ENCODE peak calls at places on chromosomes 6 and 20, in six cellular contexts. I, O, N, G, L and M are unnamed samples.

GRCh38 chr6:152277826-152278247 is 359.3 kb downstream of the SYNE1 start:
- DNase-seq in I (peak; percentile 14), O (no peak), N (peak; percentile 51), G (no peak), L (no peak), M (no peak)

GRCh38 chr6:14144678-14145113 is 27.1 kb downstream of the CD83 start:
- DNase-seq in I (peak; percentile 68), O (no peak), N (peak; percentile 57), G (no peak), L (peak; percentile 68), M (peak; percentile 50)

GRCh38 chr20:46797201-46797600 is 87.8 kb downstream of the SLC2A10 start:
- DNase-seq in I (no peak), O (no peak), N (no peak), G (no peak), L (no peak), M (no peak)

GRCh38 chr20:19628570-19629134 is 129.4 kb upstream of the RIN2 start:
- DNase-seq in I (peak; percentile 68), O (no peak), N (peak; percentile 60), G (peak; percentile 39), L (peak; percentile 72), M (peak; percentile 60)

GRCh38 chr6:137348777-137349176 is 129.6 kb upstream of the IFNGR1 start:
- DNase-seq in I (no peak), O (no peak), N (no peak), G (no peak), L (no peak), M (no peak)

GRCh38 chr6:118660218-118660569 is 8.8 kb upstream of the CEP85L start:
- DNase-seq in I (peak; percentile 55), O (no peak), N (peak; percentile 16), G (no peak), L (no peak), M (peak; percentile 83)

GRCh38 chr6:101845172-101845571 is 451.7 kb downstream of the GRIK2 start:
- DNase-seq in I (no peak), O (no peak), N (no peak), G (no peak), L (no peak), M (no peak)

GRCh38 chr6:53066059-53066406 is 829 bp downstream of the FBXO9 start:
- DNase-seq in I (peak; percentile 40), O (no peak), N (peak; percentile 62), G (no peak), L (peak; percentile 54), M (no peak)

GRCh38 chr6:46062312-46062711 is 46.7 kb upstream of the CLIC5 start:
- DNase-seq in I (no peak), O (no peak), N (peak; percentile 25), G (no peak), L (peak; percentile 62), M (no peak)

GRCh38 chr6:166612471-166612881 is 14.6 kb downstream of the RPS6KA2 start:
- DNase-seq in I (no peak), O (no peak), N (no peak), G (no peak), L (no peak), M (no peak)

GRCh38 chr20:24746351-24746685 is 202.8 kb upstream of the CST7 start:
- DNase-seq in I (no peak), O (no peak), N (peak; percentile 62), G (no peak), L (peak; percentile 61), M (no peak)

GRCh38 chr20:58020656-58021454 is 207.6 kb downstream of the ANKRD60 start:
- DNase-seq in I (no peak), O (no peak), N (no peak), G (no peak), L (no peak), M (no peak)

GRCh38 chr6:4892785-4893485 is 110.9 kb downstream of the RPP40 start:
- DNase-seq in I (no peak), O (no peak), N (no peak), G (no peak), L (no peak), M (no peak)

GRCh38 chr6:1792989-1793388 is 183.3 kb downstream of the FOXC1 start:
- DNase-seq in I (peak; percentile 10), O (no peak), N (no peak), G (no peak), L (no peak), M (no peak)

GRCh38 chr6:41584668-41585205 is 38.6 kb downstream of the FOXP4 start:
- DNase-seq in I (no peak), O (no peak), N (peak; percentile 48), G (no peak), L (no peak), M (no peak)

GRCh38 chr6:112289039-112289566 is 34.7 kb upstream of the LAMA4 start:
- DNase-seq in I (no peak), O (no peak), N (peak; percentile 31), G (no peak), L (peak; percentile 33), M (peak; percentile 6)

GRCh38 chr6:33837971-33838665 is 34.3 kb upstream of the MLN start:
- DNase-seq in I (no peak), O (no peak), N (no peak), G (no peak), L (no peak), M (peak; percentile 30)

GRCh38 chr6:154501287-154501868 is 9.1 kb downstream of the CNKSR3 start:
- DNase-seq in I (no peak), O (no peak), N (no peak), G (no peak), L (no peak), M (no peak)

GRCh38 chr6:26163733-26164505 is 76.7 kb downstream of the HFE start:
- DNase-seq in I (no peak), O (no peak), N (no peak), G (no peak), L (no peak), M (no peak)

GRCh38 chr20:20710847-20711315 is 1.6 kb downstream of the RALGAPA2 start:
- DNase-seq in I (peak; percentile 60), O (no peak), N (peak; percentile 34), G (no peak), L (peak; percentile 79), M (no peak)

GRCh38 chr20:48017504-48017903 is 232.2 kb upstream of the SULF2 start:
- DNase-seq in I (no peak), O (no peak), N (no peak), G (no peak), L (no peak), M (no peak)

GRCh38 chr6:154797857-154798256 is 64.6 kb downstream of the SCAF8 start:
- DNase-seq in I (no peak), O (no peak), N (no peak), G (no peak), L (no peak), M (no peak)

GRCh38 chr20:3818155-3819151 is 1.9 kb upstream of the AP5S1 start:
- DNase-seq in I (peak; percentile 77), O (no peak), N (peak; percentile 79), G (no peak), L (peak; percentile 80), M (peak; percentile 34)

GRCh38 chr20:10625641-10626040 is 48.2 kb downstream of the JAG1 start:
- DNase-seq in I (no peak), O (no peak), N (no peak), G (no peak), L (no peak), M (no peak)

GRCh38 chr6:122381494-122382083 is 17.9 kb upstream of the HSF2 start:
- DNase-seq in I (peak; percentile 59), O (no peak), N (peak; percentile 32), G (no peak), L (peak; percentile 50), M (peak; percentile 55)

GRCh38 chr6:151387581-151387980 is 3.8 kb downstream of the ZBTB2 start:
- DNase-seq in I (no peak), O (no peak), N (no peak), G (no peak), L (no peak), M (no peak)

GRCh38 chr20:5024103-5024502 is 22.8 kb upstream of the SLC23A2 start:
- DNase-seq in I (no peak), O (no peak), N (no peak), G (no peak), L (no peak), M (no peak)

GRCh38 chr20:63972312-63973159 is 2.8 kb upstream of the ZNF512B start:
- DNase-seq in I (no peak), O (no peak), N (no peak), G (no peak), L (no peak), M (no peak)

GRCh38 chr6:142200846-142201628 is 54.0 kb downstream of the VTA1 start:
- DNase-seq in I (no peak), O (no peak), N (no peak), G (no peak), L (no peak), M (no peak)

GRCh38 chr6:30839666-30840065 is 44.7 kb upstream of the DDR1 start:
- DNase-seq in I (no peak), O (no peak), N (peak; percentile 67), G (no peak), L (no peak), M (no peak)

GRCh38 chr6:134622382-134623173 is 304.7 kb upstream of the SGK1 start:
- DNase-seq in I (no peak), O (no peak), N (no peak), G (no peak), L (no peak), M (no peak)

GRCh38 chr6:30321692-30322388 is 4.9 kb upstream of the TRIM39 start:
- DNase-seq in I (no peak), O (no peak), N (no peak), G (no peak), L (no peak), M (no peak)

GRCh38 chr6:158761746-158762145 is 57.4 kb downstream of the EZR start:
- DNase-seq in I (no peak), O (no peak), N (no peak), G (no peak), L (no peak), M (no peak)

GRCh38 chr6:87660226-87660886 is 41.7 kb downstream of the AKIRIN2 start:
- DNase-seq in I (no peak), O (no peak), N (no peak), G (no peak), L (no peak), M (no peak)

GRCh38 chr20:60999256-60999655 is 252.8 kb upstream of the CDH4 start:
- DNase-seq in I (no peak), O (no peak), N (no peak), G (no peak), L (no peak), M (no peak)